ENCODE peak calls at places on chromosomes 11 and 22, in six cellular contexts. Y is PC-3, Z is hepatocyte, M is GM23338, A is IMR-90, X is neural progenitor cell. U is an unnamed sample. For H4K20me1, the result is how much of the 10 kb centered on the place peaks cover.

GRCh38 chr22:30459206-30460052 is 12.4 kb downstream of the SEC14L3 start:
- DNase-seq in Z (peak), X (peak), M (peak), A (peak), Y (peak), U (peak)

GRCh38 chr22:27019827-27020226 is 362.4 kb downstream of the MIAT start:
- DNase-seq in Y (no peak), A (no peak), X (no peak), M (peak), Z (peak), U (peak)

GRCh38 chr22:19723990-19724827 is 870 bp downstream of the GP1BB start:
- DNase-seq in X (peak), A (peak), Z (peak), M (peak), Y (peak), U (peak)

GRCh38 chr11:110337570-110338193 is 41.3 kb upstream of the RDX start:
- DNase-seq in X (no peak), M (peak), A (peak), Y (peak), Z (peak), U (peak)

GRCh38 chr22:49016909-49017768 is 810.5 kb downstream of the BRD1 start:
- DNase-seq in Z (no peak), X (no peak), M (peak), A (no peak), Y (no peak), U (no peak)

GRCh38 chr11:125165111-125165663 is 636 bp downstream of the PKNOX2 start:
- DNase-seq in A (peak), X (peak), M (peak), Z (peak), Y (peak), U (no peak)

GRCh38 chr22:28951969-28952521 is 68.7 kb downstream of the ZNRF3 start:
- DNase-seq in X (peak), Z (peak), M (peak), A (peak), Y (no peak), U (peak)

GRCh38 chr22:30435674-30436126 is 10.1 kb downstream of the MTFP1 start:
- DNase-seq in X (no peak), Y (no peak), M (no peak), A (no peak), Z (no peak), U (no peak)

GRCh38 chr22:30873086-30873650 is 95.4 kb downstream of the MORC2 start:
- DNase-seq in M (no peak), A (no peak), Z (no peak), X (no peak), Y (no peak), U (no peak)

GRCh38 chr11:124942446-124943202 is 6.8 kb upstream of the HEPACAM start:
- DNase-seq in Y (no peak), A (no peak), M (no peak), X (peak), Z (no peak), U (no peak)

GRCh38 chr11:11569936-11570491 is 51.8 kb downstream of the GALNT18 start:
- DNase-seq in X (no peak), M (no peak), Y (peak), Z (peak), A (no peak), U (no peak)

GRCh38 chr22:19517171-19517500 is 7.1 kb downstream of the CLDN5 start:
- DNase-seq in M (no peak), A (no peak), Y (no peak), X (no peak), Z (no peak), U (no peak)

GRCh38 chr11:90639687-90640086 is 416.8 kb upstream of the CHORDC1 start:
- DNase-seq in M (peak), X (no peak), Z (peak), Y (peak), A (no peak), U (no peak)

GRCh38 chr11:78961938-78962701 is 387.5 kb upstream of the NARS2 start:
- DNase-seq in M (peak), X (peak), Z (peak), Y (peak), A (peak), U (no peak)

GRCh38 chr11:36007127-36007824 is 63.4 kb downstream of the LDLRAD3 start:
- DNase-seq in X (no peak), Y (peak), A (no peak), Z (no peak), M (no peak), U (peak)

GRCh38 chr11:126231725-126232459 is 20.3 kb downstream of the FAM118B start:
- DNase-seq in A (peak), Z (peak), Y (peak), X (no peak), M (no peak), U (no peak)

GRCh38 chr22:41826430-41827383 is 6.2 kb upstream of the SREBF2 start:
- DNase-seq in X (no peak), A (no peak), Z (no peak), Y (no peak), M (no peak), U (no peak)

GRCh38 chr22:20807315-20807752 is 33.4 kb downstream of the SERPIND1 start:
- DNase-seq in A (peak), M (no peak), Y (peak), Z (peak), X (no peak), U (no peak)

GRCh38 chr11:112871909-112872511 is 89.2 kb upstream of the NCAM1 start:
- DNase-seq in A (no peak), Z (no peak), X (no peak), M (no peak), Y (no peak), U (no peak)

GRCh38 chr11:72736452-72737069 is 15.6 kb downstream of the ARAP1 start:
- DNase-seq in A (peak), M (no peak), X (no peak), Y (peak), Z (no peak), U (peak)

GRCh38 chr22:23520875-23521441 is 59.1 kb downstream of the IGLL1 start:
- DNase-seq in Z (peak), A (peak), Y (no peak), M (no peak), X (peak), U (no peak)
- H3K4me3 ChIP-seq in Z (no peak), A (peak), Y (peak), M (peak), X (peak), U (no peak)

DNA sequence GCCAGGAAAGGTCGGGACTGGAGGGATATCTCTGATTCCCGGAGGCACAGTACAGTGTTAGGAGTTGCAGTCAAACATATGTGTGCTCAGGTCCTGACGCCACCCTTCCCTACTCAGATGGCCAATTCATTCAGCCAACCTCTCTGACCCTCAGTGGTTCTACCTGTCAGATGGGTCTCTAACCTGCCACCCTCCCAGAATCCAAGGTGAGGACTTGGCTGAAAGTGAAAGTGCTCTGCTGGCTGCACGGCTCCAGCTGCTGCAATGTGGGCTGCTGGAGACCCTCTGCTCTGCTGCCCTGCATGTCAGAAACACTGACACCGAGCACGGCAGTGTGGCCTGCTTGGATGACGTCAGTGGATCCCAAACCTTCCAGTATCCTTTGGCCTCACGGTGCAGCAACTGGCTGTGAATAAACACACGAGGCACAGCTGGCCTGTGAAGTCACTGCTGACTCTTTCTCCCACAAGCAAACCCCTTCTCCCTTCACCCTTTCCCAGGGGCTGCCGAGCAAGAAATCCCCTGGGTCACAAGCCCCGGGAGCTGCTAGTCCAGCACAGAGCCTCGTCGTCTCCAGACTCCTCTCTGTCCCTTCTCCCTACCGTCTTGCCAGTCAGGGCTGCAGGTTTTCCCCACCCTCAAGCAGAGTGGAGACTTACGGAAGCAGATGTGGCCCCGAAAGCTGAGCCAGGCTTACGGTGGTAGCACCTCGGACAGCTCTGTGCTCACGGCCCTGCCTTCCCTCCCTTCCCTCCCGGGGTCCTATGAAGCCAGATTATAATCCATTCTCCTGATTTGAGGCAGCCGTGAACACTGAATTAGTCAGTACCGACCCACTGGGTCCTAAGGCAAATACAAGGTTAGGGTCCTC is 24.3 kb downstream of the KIAA0930 start:
- DNase-seq in Y (no peak), X (peak), Z (peak), A (peak), M (peak), U (no peak)
- H4K20me1 ChIP-seq in Y (under half), X (half or more), Z (under half), A (half or more), M (under half), U (under half)

GRCh38 chr22:50613291-50613981 is 12.8 kb downstream of the MAPK8IP2 start:
- DNase-seq in X (no peak), Z (no peak), Y (peak), A (no peak), M (peak), U (peak)

GRCh38 chr22:50611341-50612060 is 10.9 kb downstream of the MAPK8IP2 start:
- DNase-seq in Z (no peak), X (no peak), M (no peak), A (no peak), Y (no peak), U (no peak)

GRCh38 chr22:50612168-50612714 is 11.6 kb downstream of the MAPK8IP2 start:
- DNase-seq in Y (no peak), Z (no peak), X (no peak), M (no peak), A (no peak), U (no peak)

GRCh38 chr22:50610581-50610980 is 10.0 kb downstream of the MAPK8IP2 start:
- DNase-seq in M (no peak), Z (no peak), X (no peak), Y (no peak), A (no peak), U (no peak)

GRCh38 chr22:50612715-50613221 is 12.2 kb downstream of the MAPK8IP2 start:
- DNase-seq in M (peak), A (no peak), X (peak), Y (no peak), Z (no peak), U (peak)
- H3K4me3 ChIP-seq in M (no peak), A (no peak), X (no peak), Y (no peak), Z (no peak), U (no peak)

DNA sequence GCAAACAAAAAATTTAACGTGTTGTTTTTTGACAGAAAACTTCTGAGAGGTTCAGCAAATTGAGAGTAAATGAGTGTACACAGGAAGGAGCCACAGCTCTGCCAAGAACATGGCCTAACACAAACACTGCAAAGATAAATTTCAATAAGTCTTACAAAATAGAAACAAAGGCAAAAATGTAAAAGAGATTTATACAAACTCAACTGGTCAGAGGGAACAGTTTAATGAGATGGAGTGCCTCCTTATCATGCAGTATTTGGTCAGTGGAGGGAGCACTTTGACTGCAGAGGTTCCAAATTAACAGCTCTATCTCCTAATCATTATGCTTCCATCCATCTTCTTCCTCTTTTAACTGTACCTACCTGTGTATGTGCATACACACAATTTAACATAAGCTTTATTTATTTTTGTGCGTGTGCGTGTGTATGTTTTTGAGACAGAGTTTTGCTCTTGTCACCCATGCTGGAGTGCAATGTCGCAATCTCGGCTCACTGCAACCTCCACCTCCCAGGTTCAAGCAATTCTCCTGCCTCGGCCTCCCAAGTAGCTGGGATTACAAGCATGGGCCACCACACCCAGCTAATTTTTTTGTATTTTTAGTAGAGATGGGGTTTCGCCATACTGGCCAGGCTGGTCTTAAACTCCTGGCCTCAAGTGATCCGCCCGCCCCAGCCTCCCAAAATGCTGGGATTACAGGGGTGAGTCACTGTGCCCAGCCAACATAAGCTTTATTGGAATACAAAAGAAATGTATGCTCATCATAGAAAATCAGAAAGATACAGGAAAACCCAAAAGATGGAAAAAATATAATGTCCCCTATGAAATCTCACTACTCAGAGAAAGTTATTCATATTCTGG is 111.9 kb downstream of the MRTFA start:
- DNase-seq in Z (no peak), X (no peak), Y (peak), M (peak), A (peak), U (peak)
- H4K20me1 ChIP-seq in Z (under half), X (under half), Y (under half), M (under half), A (under half), U (under half)

GRCh38 chr22:46800102-46800857 is 37.8 kb downstream of the TBC1D22A start:
- DNase-seq in Y (no peak), Z (no peak), X (no peak), M (no peak), A (no peak), U (no peak)

GRCh38 chr22:46801331-46801811 is 38.9 kb downstream of the TBC1D22A start:
- DNase-seq in Y (no peak), X (no peak), A (no peak), Z (peak), M (no peak), U (no peak)

GRCh38 chr22:46798041-46798365 is 35.6 kb downstream of the TBC1D22A start:
- DNase-seq in A (no peak), M (no peak), Z (no peak), X (no peak), Y (no peak), U (no peak)

GRCh38 chr22:46798366-46799057 is 36.1 kb downstream of the TBC1D22A start:
- DNase-seq in X (peak), M (peak), Z (peak), Y (peak), A (peak), U (peak)

DNA sequence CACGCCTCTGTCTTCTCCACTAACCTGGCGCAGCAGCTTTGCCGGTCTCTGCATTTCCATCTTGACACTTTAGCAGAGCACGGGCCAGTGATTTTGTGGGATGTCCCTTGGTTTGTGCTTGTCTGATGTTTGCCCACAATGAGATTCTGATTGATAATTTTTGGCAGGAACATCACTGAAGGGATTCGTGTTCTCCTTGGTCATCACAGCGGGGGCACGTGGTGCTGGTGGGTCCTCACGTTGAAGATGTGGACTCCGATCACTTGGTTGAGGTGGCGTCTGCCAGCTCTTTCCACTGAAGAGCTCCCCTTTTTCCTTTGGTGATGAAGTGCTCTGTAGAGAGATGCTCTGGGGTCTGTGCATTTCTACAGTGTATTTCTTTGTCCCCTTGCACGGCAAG is 37.2 kb downstream of the TBC1D22A start:
- DNase-seq in Y (no peak), A (no peak), Z (no peak), M (no peak), X (no peak), U (no peak)
- H3K4me3 ChIP-seq in Y (no peak), A (no peak), Z (no peak), M (no peak), X (no peak), U (no peak)